ENCODE peak calls at places on chromosome 4, in five cellular contexts. A, B, D, M and O are unnamed samples.

GRCh38 chr4:14700083-14700482 is 302.2 kb upstream of the CPEB2 start:
- DNase-seq in A (no peak), B (no peak), D (no peak), M (no peak), O (no peak)

GRCh38 chr4:1047976-1048780 is 36.8 kb downstream of the FGFRL1 start:
- DNase-seq in A (no peak), B (no peak), D (no peak), M (no peak), O (peak; percentile 38)

GRCh38 chr4:148044889-148045352 is 313.0 kb downstream of the ARHGAP10 start:
- DNase-seq in A (no peak), B (peak; percentile 19), D (no peak), M (no peak), O (no peak)

GRCh38 chr4:96241819-96242218 is 401.9 kb downstream of the PDHA2 start:
- DNase-seq in A (no peak), B (no peak), D (no peak), M (no peak), O (no peak)

GRCh38 chr4:143514432-143514831 is 930 bp downstream of the SMARCA5 start:
- DNase-seq in A (peak; percentile 75), B (peak; percentile 75), D (peak; percentile 34), M (peak; percentile 40), O (peak; percentile 65)

GRCh38 chr4:3766791-3767561 is 791 bp downstream of the ADRA2C start:
- DNase-seq in A (peak; percentile 94), B (peak; percentile 1), D (no peak), M (no peak), O (peak; percentile 66)

GRCh38 chr4:156838761-156839160 is 132.8 kb downstream of the PDGFC start:
- DNase-seq in A (peak; percentile 40), B (peak; percentile 33), D (no peak), M (no peak), O (no peak)

GRCh38 chr4:152039085-152039484 is 278.3 kb upstream of the GATB start:
- DNase-seq in A (peak; percentile 43), B (peak; percentile 99), D (no peak), M (no peak), O (no peak)

GRCh38 chr4:169934794-169935400 is 91.3 kb downstream of the MFAP3L start:
- DNase-seq in A (peak; percentile 96), B (no peak), D (no peak), M (no peak), O (no peak)

DNA sequence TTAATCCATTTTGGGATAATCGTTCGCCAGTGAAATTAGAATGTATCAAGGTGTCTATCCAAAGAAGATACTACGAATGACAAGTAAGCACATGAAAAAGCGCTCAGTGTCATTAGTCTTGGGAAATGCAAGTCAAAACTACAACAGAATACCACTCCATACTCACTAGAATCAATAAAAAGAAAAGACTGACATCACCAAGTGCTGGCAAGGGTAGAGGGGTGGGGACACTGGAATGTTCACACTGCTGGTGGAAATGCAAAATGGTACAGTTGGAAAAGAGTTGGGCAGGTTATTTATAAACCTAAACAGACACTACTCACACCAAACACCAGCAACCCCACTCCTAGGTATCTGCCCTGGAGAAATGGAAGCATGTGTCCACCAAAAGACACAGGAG is 11.2 kb downstream of the WDR1 start:
- DNase-seq in A (no peak), B (no peak), D (no peak), M (no peak), O (no peak)
- H3K4me1 ChIP-seq in A (no peaks in the 10 kb centered on the region), B (peaks cover 79% of the 10 kb centered on the region), D (peaks cover 100% of the 10 kb centered on the region), M (peaks cover 18% of the 10 kb centered on the region), O (peaks cover 41% of the 10 kb centered on the region)

DNA sequence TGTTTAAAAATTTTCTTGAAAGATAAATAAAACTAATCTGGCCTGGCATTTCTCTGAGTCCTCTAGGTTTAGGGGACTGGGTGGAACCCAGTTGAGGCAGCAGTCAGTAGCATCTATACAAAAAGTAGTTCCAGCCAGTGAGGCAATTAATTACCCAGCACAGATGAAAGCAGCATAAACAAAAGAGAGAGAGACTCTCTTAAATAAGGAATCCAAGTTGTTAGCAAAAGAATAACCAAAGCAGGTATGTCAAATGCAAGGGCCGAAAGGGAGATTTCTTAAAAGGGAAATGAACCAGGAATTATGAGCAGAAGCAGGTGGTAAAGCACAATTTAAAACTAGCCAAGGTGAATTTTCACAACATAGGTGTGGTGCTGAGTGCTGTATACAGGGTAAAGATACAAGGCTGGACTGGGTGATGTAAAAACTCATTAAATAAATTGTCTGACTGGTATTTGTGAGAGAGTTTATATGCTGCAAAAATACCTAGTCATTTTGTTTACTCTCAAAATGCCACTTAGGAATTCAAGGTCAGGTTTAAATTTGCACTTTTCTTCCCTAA is 94.6 kb upstream of the GALNT7 start:
- DNase-seq in A (no peak), B (peak; percentile 11), D (no peak), M (no peak), O (no peak)
- H3K4me1 ChIP-seq in A (peaks cover 2% of the 10 kb centered on the region), B (no peaks in the 10 kb centered on the region), D (peaks cover 23% of the 10 kb centered on the region), M (peaks cover 27% of the 10 kb centered on the region), O (no peaks in the 10 kb centered on the region)

GRCh38 chr4:40937140-40937725 is 187.5 kb downstream of the NSUN7 start:
- DNase-seq in A (no peak), B (no peak), D (no peak), M (no peak), O (no peak)
- H3K4me1 ChIP-seq in A (no peaks in the 10 kb centered on the region), B (peaks cover 7% of the 10 kb centered on the region), D (peaks cover 54% of the 10 kb centered on the region), M (no peaks in the 10 kb centered on the region), O (peaks cover 6% of the 10 kb centered on the region)

GRCh38 chr4:118813561-118813960 is 22.4 kb downstream of the SEC24D start:
- DNase-seq in A (no peak), B (no peak), D (no peak), M (no peak), O (no peak)
- H3K4me1 ChIP-seq in A (no peaks in the 10 kb centered on the region), B (no peaks in the 10 kb centered on the region), D (peaks cover 17% of the 10 kb centered on the region), M (peaks cover 59% of the 10 kb centered on the region), O (no peaks in the 10 kb centered on the region)

GRCh38 chr4:54097152-54097551 is 2.8 kb upstream of the GSX2 start:
- DNase-seq in A (no peak), B (no peak), D (no peak), M (no peak), O (no peak)
- H3K4me1 ChIP-seq in A (peaks cover 13% of the 10 kb centered on the region), B (peaks cover 28% of the 10 kb centered on the region), D (peaks cover 48% of the 10 kb centered on the region), M (peaks cover 36% of the 10 kb centered on the region), O (peaks cover 13% of the 10 kb centered on the region)

DNA sequence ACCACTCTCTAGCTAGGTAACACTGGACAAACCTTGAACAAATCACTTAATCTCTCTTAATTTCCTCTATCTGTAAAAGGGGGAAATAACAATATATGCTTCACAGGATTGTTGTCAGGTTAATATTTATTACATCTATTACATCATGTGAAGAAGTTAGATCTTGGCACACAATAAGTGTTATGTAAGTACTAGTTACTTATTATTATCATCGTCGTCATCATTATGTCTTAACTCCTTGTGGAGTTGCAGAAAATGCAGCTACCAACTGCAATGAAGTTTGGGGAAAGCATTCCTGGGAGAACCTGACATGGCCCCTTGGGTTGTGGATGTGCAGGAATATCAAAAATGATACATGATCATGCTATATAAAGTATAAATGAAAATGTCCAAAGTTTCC is 4.8 kb upstream of the JCHAIN start:
- DNase-seq in A (no peak), B (no peak), D (no peak), M (no peak), O (no peak)
- H3K4me1 ChIP-seq in A (no peaks in the 10 kb centered on the region), B (peaks cover 1% of the 10 kb centered on the region), D (peaks cover 2% of the 10 kb centered on the region), M (no peaks in the 10 kb centered on the region), O (no peaks in the 10 kb centered on the region)

GRCh38 chr4:121789960-121790829 is 10.9 kb upstream of the EXOSC9 start:
- DNase-seq in A (no peak), B (no peak), D (no peak), M (no peak), O (no peak)
- H3K4me1 ChIP-seq in A (no peaks in the 10 kb centered on the region), B (peaks cover 4% of the 10 kb centered on the region), D (no peaks in the 10 kb centered on the region), M (no peaks in the 10 kb centered on the region), O (no peaks in the 10 kb centered on the region)